ENCODE peak calls at places on chromosomes 7 and 10, in eight cellular contexts. Q is astrocyte of the spinal cord; N is iPS DF 19.7; G is H7; L is fibroblast of lung; E is left cardiac atrium; J is stimulated activated CD4-positive, alpha-beta T cell treated with anti-CD3 and anti-CD28 coated beads, TNF-alpha, amount 100 ng/mL, for 48 hours; D is Kasumi-1. V is an unnamed sample.

GRCh38 chr7:129465080-129465479 is 30.8 kb downstream of the STRIP2 start:
- DNase-seq in N (no peak), J (no peak), E (no peak), Q (no peak), D (no peak), G (no peak), L (no peak), V (no peak)

GRCh38 chr10:119849031-119849789 is 23.4 kb downstream of the MCMBP start:
- DNase-seq in L (peak; percentile 91), N (no peak), G (no peak), D (no peak), E (no peak), J (no peak), Q (peak; percentile 78), V (no peak)

GRCh38 chr10:82759050-82759449 is 884.1 kb downstream of the NRG3 start:
- DNase-seq in J (no peak), Q (no peak), G (no peak), E (no peak), D (no peak), L (no peak), N (no peak), V (no peak)

GRCh38 chr7:116560021-116560970 is 35.5 kb downstream of the CAV1 start:
- DNase-seq in L (peak; percentile 18), E (peak; percentile 34), N (no peak), Q (no peak), D (no peak), G (no peak), J (no peak), V (no peak)

GRCh38 chr10:124249812-124250432 is 156.5 kb upstream of the CHST15 start:
- DNase-seq in J (no peak), N (no peak), Q (no peak), D (no peak), L (no peak), E (no peak), G (no peak), V (no peak)

GRCh38 chr10:75722609-75723008 is 291.2 kb downstream of the LRMDA start:
- DNase-seq in E (no peak), N (no peak), D (no peak), J (no peak), Q (no peak), L (no peak), G (no peak), V (no peak)

GRCh38 chr7:73999664-74000420 is 28.1 kb upstream of the ELN start:
- DNase-seq in Q (peak; percentile 84), E (peak; percentile 80), J (no peak), L (peak; percentile 96), N (no peak), D (no peak), G (no peak), V (no peak)

GRCh38 chr7:32958046-32959025 is 1.1 kb downstream of the FKBP9 start:
- DNase-seq in Q (peak; percentile 47), D (no peak), N (no peak), J (no peak), G (peak; percentile 49), L (peak; percentile 50), E (peak; percentile 80), V (no peak)

GRCh38 chr7:152076324-152076821 is 50.9 kb downstream of the GALNT11 start:
- DNase-seq in Q (no peak), J (no peak), N (peak; percentile 35), E (no peak), G (peak; percentile 54), D (peak; percentile 47), L (no peak), V (peak; percentile 24)

GRCh38 chr10:70424320-70424719 is 17.2 kb downstream of the NODAL start:
- DNase-seq in L (no peak), E (no peak), D (no peak), G (no peak), J (no peak), N (no peak), Q (no peak), V (no peak)

V was measured in AML-193.